ENCODE peak calls at places on chromosome 7, in five cellular contexts. X is GM23248, S is hepatocyte, I is PC-9, E is Karpas-422. W is an unnamed sample. For H3K4me1, the result is how much of the 10 kb centered on the place peaks cover.

GRCh38 chr7:44194069-44194468 is 4.8 kb upstream of the GCK start:
- DNase-seq in X (peak), S (no peak), I (no peak), E (peak), W (no peak)

GRCh38 chr7:500521-501420 is 18.9 kb downstream of the PDGFA start:
- DNase-seq in X (no peak), S (no peak), I (no peak), E (no peak), W (no peak)

GRCh38 chr7:157490465-157490912 is 153.7 kb downstream of the DNAJB6 start:
- DNase-seq in X (peak), S (peak), I (peak), E (peak), W (peak)

GRCh38 chr7:51011710-51012350 is 229.1 kb upstream of the GRB10 start:
- DNase-seq in X (no peak), S (no peak), I (no peak), E (no peak), W (no peak)

GRCh38 chr7:149005427-149006344 is 22.6 kb downstream of the PDIA4 start:
- DNase-seq in X (peak), S (peak), I (peak), E (peak), W (peak)

GRCh38 chr7:12572941-12573340 is 2.4 kb downstream of the SCIN start:
- DNase-seq in X (peak), S (no peak), I (no peak), E (no peak), W (no peak)

GRCh38 chr7:96484091-96484490 is 162.2 kb upstream of the SLC25A13 start:
- DNase-seq in X (no peak), S (no peak), I (no peak), E (no peak), W (no peak)

GRCh38 chr7:55133630-55134392 is 115.0 kb downstream of the EGFR start:
- DNase-seq in X (peak), S (peak), I (peak), E (no peak), W (no peak)

GRCh38 chr7:98643232-98643985 is 26.3 kb downstream of the NPTX2 start:
- DNase-seq in X (no peak), S (no peak), I (no peak), E (no peak), W (peak)

GRCh38 chr7:34869016-34869415 is 168.3 kb downstream of the DPY19L1 start:
- DNase-seq in X (no peak), S (no peak), I (no peak), E (no peak), W (no peak)

GRCh38 chr7:45978731-45979211 is 57.7 kb upstream of the IGFBP3 start:
- DNase-seq in X (peak), S (no peak), I (no peak), E (no peak), W (no peak)

GRCh38 chr7:82053453-82054032 is 283.7 kb upstream of the HGF start:
- DNase-seq in X (no peak), S (no peak), I (no peak), E (no peak), W (no peak)

GRCh38 chr7:139936760-139937310 is 107.8 kb downstream of the TBXAS1 start:
- DNase-seq in X (peak), S (peak), I (no peak), E (no peak), W (no peak)

GRCh38 chr7:26653430-26653911 is 210.9 kb downstream of the SKAP2 start:
- DNase-seq in X (no peak), S (peak), I (peak), E (no peak), W (no peak)

GRCh38 chr7:130207642-130208041 is at the start of gene SSMEM1:
- DNase-seq in X (peak), S (peak), I (no peak), E (no peak), W (no peak)

GRCh38 chr7:107999814-108000560 is 3.0 kb downstream of the LAMB1 start:
- DNase-seq in X (peak), S (no peak), I (no peak), E (no peak), W (no peak)

GRCh38 chr7:33904680-33905388 is 505 bp upstream of the BMPER start:
- DNase-seq in X (peak), S (peak), I (peak), E (no peak), W (no peak)

GRCh38 chr7:69677054-69677847 is 79.0 kb downstream of the AUTS2 start:
- DNase-seq in X (no peak), S (no peak), I (no peak), E (peak), W (peak)

GRCh38 chr7:80923211-80923612 is 4.4 kb upstream of the SEMA3C start:
- DNase-seq in X (no peak), S (no peak), I (no peak), E (no peak), W (no peak)

GRCh38 chr7:92976931-92977330 is 140.6 kb upstream of the CDK6 start:
- DNase-seq in X (peak), S (no peak), I (no peak), E (no peak), W (no peak)

GRCh38 chr7:11557627-11558026 is 274.4 kb downstream of the THSD7A start:
- DNase-seq in X (peak), S (peak), I (no peak), E (peak), W (peak)

GRCh38 chr7:138246391-138246790 is 170.1 kb downstream of the AKR1D1 start:
- DNase-seq in X (no peak), S (peak), I (no peak), E (no peak), W (no peak)

GRCh38 chr7:77246031-77246430 is 46.4 kb upstream of the FGL2 start:
- DNase-seq in X (no peak), S (no peak), I (no peak), E (no peak), W (no peak)

GRCh38 chr7:9945882-9946281 is 1027.8 kb upstream of the PHF14 start:
- DNase-seq in X (no peak), S (no peak), I (no peak), E (no peak), W (no peak)

GRCh38 chr7:69429817-69430501 is 168.3 kb upstream of the AUTS2 start:
- DNase-seq in X (peak), S (peak), I (no peak), E (no peak), W (no peak)

GRCh38 chr7:44693641-44694313 is 54.9 kb upstream of the ZMIZ2 start:
- DNase-seq in X (peak), S (no peak), I (peak), E (no peak), W (no peak)

GRCh38 chr7:151690597-151690996 is 170.9 kb upstream of the RHEB start:
- DNase-seq in X (peak), S (peak), I (no peak), E (no peak), W (no peak)

GRCh38 chr7:88184848-88185304 is 35.0 kb downstream of the SRI start:
- DNase-seq in X (peak), S (no peak), I (peak), E (peak), W (no peak)

GRCh38 chr7:1123721-1124120 is 35.8 kb downstream of the GPER1 start:
- DNase-seq in X (peak), S (peak), I (no peak), E (no peak), W (no peak)

GRCh38 chr7:44079221-44080021 is 2.9 kb downstream of the POLM start:
- DNase-seq in X (no peak), S (no peak), I (no peak), E (no peak), W (no peak)

GRCh38 chr7:13148548-13148947 is 461.1 kb downstream of the ARL4A start:
- DNase-seq in X (no peak), S (no peak), I (no peak), E (no peak), W (no peak)

GRCh38 chr7:109387530-109387929 is 817.9 kb downstream of the DNAJB9 start:
- DNase-seq in X (no peak), S (no peak), I (no peak), E (no peak), W (no peak)

GRCh38 chr7:137886706-137887105 is 39.9 kb upstream of the DGKI start:
- DNase-seq in X (peak), S (no peak), I (no peak), E (no peak), W (no peak)

GRCh38 chr7:32952876-32953275 is 4.4 kb upstream of the FKBP9 start:
- DNase-seq in X (no peak), S (no peak), I (no peak), E (no peak), W (no peak)

GRCh38 chr7:150567168-150567567 is at the start of gene GIMAP4:
- DNase-seq in X (no peak), S (no peak), I (no peak), E (no peak), W (no peak)
- H2AFZ ChIP-seq in X (no peak), S (no peak), I (no peak), E (no peak), W (no peak)

DNA sequence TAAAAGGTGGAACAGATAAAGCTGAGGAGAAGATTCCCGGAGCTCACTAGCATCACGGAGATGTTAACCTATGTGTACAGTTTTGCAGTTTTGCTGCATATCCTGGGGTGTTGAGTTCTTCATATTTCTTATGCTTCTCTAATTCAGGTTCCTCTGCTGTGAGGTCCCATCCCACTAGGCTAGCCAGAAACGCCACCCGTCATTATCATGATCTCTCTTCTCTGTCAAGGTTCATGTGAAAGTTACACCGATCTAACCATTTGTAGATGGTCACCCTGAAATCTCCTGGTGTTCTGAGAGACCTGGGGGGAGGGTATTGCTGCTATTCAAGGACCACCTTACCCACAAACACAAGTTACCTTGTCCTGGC is 136.3 kb downstream of the CCDC71L start:
- DNase-seq in X (no peak), S (no peak), I (no peak), E (no peak), W (no peak)
- H3K4me3 ChIP-seq in X (no peak), S (no peak), I (no peak), E (no peak), W (no peak)

GRCh38 chr7:106256137-106256536 is 28.6 kb downstream of the NAMPT start:
- DNase-seq in X (no peak), S (no peak), I (no peak), E (no peak), W (no peak)

GRCh38 chr7:106252568-106252967 is 32.2 kb downstream of the NAMPT start:
- DNase-seq in X (no peak), S (no peak), I (no peak), E (no peak), W (no peak)

GRCh38 chr7:106254525-106255128 is 30.2 kb downstream of the NAMPT start:
- DNase-seq in X (no peak), S (no peak), I (no peak), E (no peak), W (no peak)

GRCh38 chr7:106257752-106258151 is 27.0 kb downstream of the NAMPT start:
- DNase-seq in X (no peak), S (no peak), I (no peak), E (no peak), W (no peak)

GRCh38 chr7:106255246-106255645 is 29.5 kb downstream of the NAMPT start:
- DNase-seq in X (no peak), S (no peak), I (no peak), E (no peak), W (no peak)
- H3K4me1 ChIP-seq in X (under half), S (under half), I (under half), E (under half), W (under half)

GRCh38 chr7:64610997-64611396 is 48.1 kb upstream of the ZNF680 start:
- DNase-seq in X (no peak), S (no peak), I (no peak), E (no peak), W (no peak)

GRCh38 chr7:64606385-64606784 is 43.5 kb upstream of the ZNF680 start:
- DNase-seq in X (no peak), S (no peak), I (no peak), E (no peak), W (no peak)

GRCh38 chr7:64611717-64612116 is 48.8 kb upstream of the ZNF680 start:
- DNase-seq in X (no peak), S (no peak), I (no peak), E (no peak), W (no peak)

GRCh38 chr7:64612452-64612851 is 49.6 kb upstream of the ZNF680 start:
- DNase-seq in X (no peak), S (no peak), I (no peak), E (no peak), W (no peak)

GRCh38 chr7:64608116-64608910 is 45.4 kb upstream of the ZNF680 start:
- DNase-seq in X (no peak), S (no peak), I (no peak), E (no peak), W (no peak)
- H2AFZ ChIP-seq in X (no peak), S (no peak), I (no peak), E (no peak), W (no peak)

GRCh38 chr7:41449694-41450093 is 253.2 kb downstream of the INHBA start:
- DNase-seq in X (no peak), S (no peak), I (no peak), E (no peak), W (no peak)
- H3K4me3 ChIP-seq in X (no peak), S (no peak), I (no peak), E (no peak), W (no peak)

GRCh38 chr7:142717453-142717852 is 31.8 kb upstream of the PRSS1 start:
- DNase-seq in X (no peak), S (no peak), I (no peak), E (no peak), W (peak)
- H3K4me1 ChIP-seq in X (under half), S (under half), I (under half), E (under half), W (under half)